ENCODE peak calls at places on chromosomes 7 and 10, in eight cellular contexts. B, G, V, X, U, H, C and D are unnamed samples.

GRCh38 chr7:150385240-150385830 is 6.2 kb downstream of the ZNF775 start:
- DNase-seq in U (peak; percentile 13), G (no peak), B (no peak), V (no peak), X (no peak), H (no peak), C (no peak), D (peak; percentile 65)

GRCh38 chr7:116834815-116835533 is 27.4 kb upstream of the CAPZA2 start:
- DNase-seq in H (peak; percentile 50), G (peak; percentile 69), B (no peak), C (no peak), U (no peak), V (peak; percentile 22), X (no peak), D (no peak)

GRCh38 chr7:5692845-5693278 is 88.6 kb downstream of the RNF216 start:
- DNase-seq in G (peak; percentile 62), V (peak; percentile 80), B (no peak), H (peak; percentile 82), X (peak; percentile 97), C (no peak), U (no peak), D (no peak)

GRCh38 chr7:116340201-116340847 is 130.0 kb downstream of the TES start:
- DNase-seq in V (no peak), C (no peak), H (no peak), U (no peak), X (peak; percentile 37), B (no peak), G (peak; percentile 42), D (no peak)

GRCh38 chr10:24541239-24541753 is 182.4 kb downstream of the ARHGAP21 start:
- DNase-seq in U (no peak), X (no peak), C (no peak), G (no peak), H (no peak), B (peak; percentile 15), V (no peak), D (no peak)

GRCh38 chr7:157347217-157347904 is 10.6 kb downstream of the DNAJB6 start:
- DNase-seq in C (no peak), U (peak; percentile 81), B (peak; percentile 16), X (peak; percentile 65), H (peak; percentile 85), G (peak; percentile 85), V (no peak), D (no peak)

GRCh38 chr7:94277236-94277635 is 117.5 kb upstream of the COL1A2 start:
- DNase-seq in H (no peak), U (no peak), V (no peak), B (no peak), C (no peak), G (peak; percentile 64), X (no peak), D (no peak)

GRCh38 chr10:60921631-60922030 is 22.4 kb downstream of the RHOBTB1 start:
- DNase-seq in X (no peak), V (no peak), H (no peak), B (peak; percentile 82), G (no peak), U (no peak), C (no peak), D (peak; percentile 46)

GRCh38 chr10:75400769-75401568 is 595 bp downstream of the ZNF503 start:
- DNase-seq in B (peak; percentile 71), G (no peak), X (peak; percentile 68), U (peak; percentile 73), H (peak; percentile 56), V (peak; percentile 29), C (no peak), D (peak; percentile 59)

GRCh38 chr7:119861385-119861784 is 411.6 kb upstream of the KCND2 start:
- DNase-seq in X (no peak), H (no peak), G (no peak), V (no peak), C (no peak), U (no peak), B (no peak), D (no peak)

GRCh38 chr7:142801601-142802295 is 31.0 kb downstream of the PRSS2 start:
- DNase-seq in B (no peak), V (no peak), H (no peak), C (peak; percentile 41), G (no peak), X (no peak), U (no peak), D (no peak)

GRCh38 chr7:130356121-130356759 is 11.6 kb downstream of the CPA5 start:
- DNase-seq in H (peak; percentile 99), C (peak; percentile 82), U (peak; percentile 50), B (peak; percentile 61), X (peak; percentile 98), V (peak; percentile 51), G (peak; percentile 97), D (no peak)

GRCh38 chr7:15749631-15750030 is 63.1 kb upstream of the MEOX2 start:
- DNase-seq in U (no peak), B (no peak), H (no peak), X (no peak), V (no peak), C (no peak), G (no peak), D (no peak)

GRCh38 chr7:101971457-101971856 is 154.0 kb downstream of the CUX1 start:
- DNase-seq in C (no peak), X (no peak), H (no peak), V (no peak), U (no peak), G (no peak), B (no peak), D (no peak)

GRCh38 chr10:49593998-49594397 is 16.1 kb upstream of the SLC18A3 start:
- DNase-seq in V (no peak), X (no peak), C (no peak), B (no peak), H (no peak), G (no peak), U (no peak), D (no peak)

GRCh38 chr10:31242902-31243301 is 76.1 kb upstream of the ZEB1 start:
- DNase-seq in C (no peak), H (peak; percentile 99), X (peak; percentile 84), G (peak; percentile 79), B (peak; percentile 20), U (peak; percentile 17), V (peak; percentile 40), D (no peak)

GRCh38 chr10:28592953-28593352 is 60.0 kb downstream of the WAC start:
- DNase-seq in X (peak; percentile 83), H (peak; percentile 88), C (no peak), U (no peak), V (peak; percentile 61), G (peak; percentile 86), B (no peak), D (no peak)

GRCh38 chr7:150586778-150587152 is 19.6 kb downstream of the GIMAP4 start:
- DNase-seq in G (no peak), U (no peak), B (peak; percentile 16), H (no peak), C (no peak), X (no peak), V (no peak), D (no peak)

GRCh38 chr10:111762114-111762513 is 421.5 kb downstream of the GPAM start:
- DNase-seq in V (no peak), U (no peak), H (no peak), G (no peak), X (no peak), B (no peak), C (no peak), D (no peak)
- TF ChIP-seq CTCF in V (no peak), U (no peak), H (no peak), G (no peak), X (no peak), B (no peak), C (no peak), D (no peak)

DNA sequence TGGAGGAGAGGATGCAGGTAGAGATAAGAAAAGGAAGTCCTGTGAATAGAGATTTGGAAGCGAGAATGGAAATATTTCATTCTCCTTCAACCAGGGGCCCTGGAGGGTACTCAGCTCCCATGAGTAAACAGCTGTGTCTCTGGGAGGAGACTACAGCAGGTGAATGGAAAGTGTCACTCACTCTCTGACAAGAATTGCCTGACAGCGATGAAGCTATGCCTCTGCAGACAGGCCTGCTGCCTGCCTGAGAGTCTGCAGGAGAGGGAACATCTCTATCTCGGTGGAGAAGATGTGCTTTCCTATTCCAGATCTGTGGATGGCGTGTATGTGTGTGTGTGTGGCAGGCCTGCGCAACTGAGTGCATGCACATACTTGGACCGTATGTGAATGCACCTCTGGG is 4.8 kb upstream of the ADCYAP1R1 start:
- DNase-seq in G (no peak), C (no peak), H (no peak), X (no peak), B (no peak), U (no peak), V (no peak), D (no peak)
- H3K4me3 ChIP-seq in G (no peak overlapping the region), C (no peak overlapping the region), H (no peak overlapping the region), X (no peak overlapping the region), B (no peak overlapping the region), U (no peak overlapping the region), V (no peak overlapping the region), D (no peak overlapping the region)

GRCh38 chr10:59675812-59676211 is 33.8 kb downstream of the SLC16A9 start:
- DNase-seq in X (peak; percentile 13), H (no peak), B (peak; percentile 12), U (no peak), G (no peak), V (no peak), C (no peak), D (no peak)
- TF ChIP-seq CTCF in X (peak; percentile 37), H (no peak), B (no peak), U (no peak), G (peak; percentile 24), V (peak; percentile 30), C (no peak), D (no peak)

GRCh38 chr10:88253120-88253519 is 330.0 kb downstream of the RNLS start:
- DNase-seq in X (no peak), G (no peak), H (no peak), U (no peak), B (no peak), C (no peak), V (no peak), D (peak; percentile 12)

GRCh38 chr10:88253622-88254021 is 329.5 kb downstream of the RNLS start:
- DNase-seq in B (peak; percentile 65), C (no peak), U (peak; percentile 24), V (no peak), H (no peak), G (no peak), X (no peak), D (peak; percentile 52)

GRCh38 chr10:88259381-88259780 is 323.7 kb downstream of the RNLS start:
- DNase-seq in G (no peak), V (no peak), X (no peak), U (no peak), B (no peak), C (no peak), H (no peak), D (no peak)

GRCh38 chr10:88254091-88254490 is 329.0 kb downstream of the RNLS start:
- DNase-seq in U (peak; percentile 63), H (peak; percentile 90), V (peak; percentile 58), X (peak; percentile 69), C (no peak), G (peak; percentile 73), B (peak; percentile 40), D (no peak)

DNA sequence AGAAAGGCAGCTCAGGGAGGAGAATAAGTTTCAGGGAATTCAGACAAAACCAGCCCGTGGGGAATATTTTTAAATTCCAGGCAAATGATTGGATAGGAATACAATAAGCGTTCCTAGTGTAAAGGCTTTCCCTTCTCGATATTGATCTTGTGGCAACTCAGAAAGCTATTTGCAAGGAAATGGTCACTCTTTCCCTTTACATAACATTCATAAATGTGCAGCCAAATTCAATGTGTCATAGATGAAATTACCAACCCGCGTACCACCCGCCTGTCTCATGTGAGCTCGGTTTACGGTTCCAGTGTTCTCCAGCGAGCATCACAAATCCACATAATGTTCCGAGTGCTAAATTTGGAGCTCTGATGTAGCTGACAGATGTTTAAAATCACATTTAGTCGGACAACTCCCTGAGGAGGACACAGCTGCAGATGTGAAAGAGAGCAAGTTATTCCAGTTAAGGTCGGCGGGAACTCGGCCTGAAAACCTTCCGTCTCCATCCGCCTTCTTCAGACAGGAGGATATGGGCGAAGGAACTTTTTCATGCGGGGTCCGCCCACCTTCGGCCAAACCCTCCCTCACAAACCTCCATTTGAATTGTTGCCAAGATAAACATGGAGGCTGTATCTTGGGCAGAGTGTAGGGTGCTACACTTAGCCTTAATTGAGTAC is 327.0 kb downstream of the RNLS start:
- DNase-seq in V (no peak), X (peak; percentile 48), G (no peak), H (no peak), U (no peak), B (peak; percentile 47), C (peak; percentile 84), D (no peak)
- H3K4me3 ChIP-seq in V (no peak overlapping the region), X (no peak overlapping the region), G (no peak overlapping the region), H (no peak overlapping the region), U (no peak overlapping the region), B (no peak overlapping the region), C (peak overlapping the region; percentile 64), D (no peak overlapping the region)